ENCODE peak calls at places on chromosomes 11 and 22, in ten cellular contexts. T, Z, G, S, W, O, V, N, M and R are unnamed samples.

GRCh38 chr11:128626913-128627665 is 39.7 kb upstream of the ETS1 start:
- DNase-seq in T (no peak), Z (no peak), G (no peak), S (no peak), W (no peak), O (no peak), V (no peak), N (no peak), M (no peak), R (no peak)

GRCh38 chr11:33588056-33588455 is 112.6 kb downstream of the C11orf91 start:
- DNase-seq in T (no peak), Z (no peak), G (peak), S (no peak), W (no peak), O (no peak), V (no peak), N (no peak), M (no peak), R (no peak)

GRCh38 chr11:63518548-63518947 is 12.7 kb downstream of the LGALS12 start:
- DNase-seq in T (no peak), Z (no peak), G (no peak), S (no peak), W (no peak), O (no peak), V (no peak), N (peak), M (peak), R (no peak)

GRCh38 chr11:68524213-68524612 is 63.7 kb downstream of the PPP6R3 start:
- DNase-seq in T (no peak), Z (no peak), G (no peak), S (no peak), W (no peak), O (no peak), V (no peak), N (peak), M (no peak), R (no peak)

GRCh38 chr11:100673063-100673462 is 14.0 kb upstream of the ARHGAP42 start:
- DNase-seq in T (no peak), Z (no peak), G (no peak), S (no peak), W (no peak), O (no peak), V (no peak), N (no peak), M (no peak), R (no peak)

GRCh38 chr11:124108158-124108557 is 7.1 kb upstream of the VWA5A start:
- DNase-seq in T (peak), Z (peak), G (peak), S (peak), W (no peak), O (no peak), V (no peak), N (peak), M (no peak), R (no peak)

GRCh38 chr11:84468255-84468654 is 1158.9 kb downstream of the DLG2 start:
- DNase-seq in T (no peak), Z (no peak), G (no peak), S (no peak), W (no peak), O (no peak), V (no peak), N (no peak), M (no peak), R (no peak)

GRCh38 chr11:8754241-8754640 is 71.6 kb downstream of the RPL27A start:
- DNase-seq in T (no peak), Z (no peak), G (no peak), S (no peak), W (no peak), O (no peak), V (no peak), N (peak), M (no peak), R (no peak)

GRCh38 chr11:92642146-92642919 is 327.1 kb upstream of the MTNR1B start:
- DNase-seq in T (no peak), Z (no peak), G (peak), S (no peak), W (no peak), O (no peak), V (no peak), N (no peak), M (no peak), R (no peak)

GRCh38 chr22:50260801-50261614 is 475 bp downstream of the MAPK12 start:
- DNase-seq in T (no peak), Z (peak), G (peak), S (no peak), W (peak), O (no peak), V (no peak), N (peak), M (peak), R (peak)

GRCh38 chr11:37532271-37532670 is 934.2 kb upstream of the RAG2 start:
- DNase-seq in T (no peak), Z (no peak), G (no peak), S (no peak), W (no peak), O (no peak), V (no peak), N (no peak), M (no peak), R (no peak)

GRCh38 chr11:85316967-85317366 is 310.2 kb downstream of the DLG2 start:
- DNase-seq in T (no peak), Z (no peak), G (no peak), S (no peak), W (no peak), O (no peak), V (no peak), N (no peak), M (no peak), R (no peak)

GRCh38 chr11:127859941-127860354 is 727.4 kb downstream of the ETS1 start:
- DNase-seq in T (no peak), Z (no peak), G (no peak), S (no peak), W (no peak), O (no peak), V (no peak), N (peak), M (peak), R (no peak)

GRCh38 chr11:83088965-83089364 is 17.3 kb upstream of the RAB30 start:
- DNase-seq in T (no peak), Z (no peak), G (no peak), S (no peak), W (no peak), O (no peak), V (no peak), N (peak), M (no peak), R (no peak)

GRCh38 chr22:27105142-27106025 is 448.0 kb downstream of the MIAT start:
- DNase-seq in T (peak), Z (peak), G (peak), S (no peak), W (peak), O (no peak), V (peak), N (peak), M (peak), R (no peak)

GRCh38 chr11:114270531-114271270 is 25.5 kb upstream of the NNMT start:
- DNase-seq in T (no peak), Z (no peak), G (no peak), S (no peak), W (no peak), O (no peak), V (no peak), N (no peak), M (no peak), R (no peak)

GRCh38 chr11:124086447-124086846 is 28.8 kb upstream of the VWA5A start:
- DNase-seq in T (no peak), Z (peak), G (no peak), S (no peak), W (peak), O (no peak), V (no peak), N (no peak), M (no peak), R (peak)

DNA sequence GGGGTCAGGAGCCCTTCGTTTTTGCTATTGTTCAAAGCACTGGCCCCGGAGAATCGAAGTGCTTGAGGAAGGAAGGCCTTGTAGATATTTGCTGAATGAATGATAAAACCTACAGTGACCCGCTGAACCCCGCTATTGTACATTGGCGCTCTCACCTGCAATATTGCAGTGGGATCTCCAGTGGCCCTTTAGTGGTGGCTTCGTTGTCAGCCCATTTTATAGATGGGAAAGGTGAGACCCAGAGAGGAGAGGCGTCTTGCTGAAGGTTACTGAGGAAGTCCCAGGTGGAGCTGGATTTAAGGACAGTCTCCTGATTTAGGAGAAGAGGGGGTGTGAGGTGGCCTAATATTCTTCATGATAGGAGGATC is 1.2 kb downstream of the CDC42EP2 start:
- DNase-seq in T (no peak), Z (no peak), G (no peak), S (no peak), W (no peak), O (no peak), V (no peak), N (no peak), M (no peak), R (no peak)
- TF ChIP-seq CTCF in T (no peak), Z (peak), G (no peak), S (peak), W (peak), O (no peak), V (no peak), N (no peak), M (peak), R (peak)

GRCh38 chr11:135033545-135033944 is 621.5 kb upstream of the B3GAT1 start:
- DNase-seq in T (no peak), Z (peak), G (peak), S (peak), W (no peak), O (no peak), V (no peak), N (no peak), M (no peak), R (peak)
- TF ChIP-seq CTCF in T (no peak), Z (no peak), G (no peak), S (peak), W (peak), O (no peak), V (no peak), N (no peak), M (no peak), R (no peak)

GRCh38 chr11:23594755-23595154 is 734.5 kb upstream of the CCDC179 start:
- DNase-seq in T (no peak), Z (no peak), G (no peak), S (no peak), W (no peak), O (no peak), V (no peak), N (no peak), M (no peak), R (no peak)
- TF ChIP-seq CTCF in T (no peak), Z (no peak), G (no peak), S (no peak), W (no peak), O (no peak), V (no peak), N (no peak), M (no peak), R (no peak)

GRCh38 chr22:37752189-37753061 is 55.3 kb upstream of the GCAT start:
- DNase-seq in T (peak), Z (peak), G (peak), S (no peak), W (no peak), O (peak), V (peak), N (peak), M (peak), R (no peak)
- TF ChIP-seq CTCF in T (peak), Z (no peak), G (no peak), S (no peak), W (peak), O (peak), V (peak), N (peak), M (peak), R (no peak)